ENCODE peak calls at places on chromosomes 4 and X, in five cellular contexts. J, N, P, A and F are unnamed samples.

GRCh38 chrX:149630681-149631292 is 805 bp downstream of the TMEM185A start:
- DNase-seq in J (no peak), N (no peak), P (peak; percentile 24), A (no peak), F (peak; percentile 12)

GRCh38 chr4:165345663-165346417 is 18.4 kb downstream of the MSMO1 start:
- DNase-seq in J (no peak), N (no peak), P (no peak), A (no peak), F (no peak)

GRCh38 chr4:125315571-125316390 is 1.0 kb downstream of the FAT4 start:
- DNase-seq in J (peak; percentile 90), N (no peak), P (peak; percentile 71), A (peak; percentile 31), F (peak; percentile 44)

GRCh38 chr4:6758732-6759131 is 23.8 kb upstream of the KIAA0232 start:
- DNase-seq in J (no peak), N (no peak), P (no peak), A (no peak), F (no peak)

GRCh38 chr4:21901281-21901680 is 47.3 kb downstream of the KCNIP4 start:
- DNase-seq in J (no peak), N (no peak), P (no peak), A (no peak), F (no peak)

GRCh38 chrX:7202206-7202605 is 54.3 kb upstream of the PUDP start:
- DNase-seq in J (no peak), N (no peak), P (no peak), A (no peak), F (no peak)

GRCh38 chrX:119753639-119754257 is 4.6 kb upstream of the SOWAHD start:
- DNase-seq in J (peak; percentile 48), N (peak; percentile 48), P (no peak), A (no peak), F (peak; percentile 48)

GRCh38 chr4:182600836-182601235 is 316.4 kb downstream of the DCTD start:
- DNase-seq in J (no peak), N (no peak), P (no peak), A (no peak), F (no peak)

GRCh38 chrX:20212486-20213089 is 54.1 kb downstream of the RPS6KA3 start:
- DNase-seq in J (no peak), N (no peak), P (no peak), A (no peak), F (no peak)

GRCh38 chrX:123859409-123859827 is 435 bp upstream of the XIAP start:
- DNase-seq in J (no peak), N (no peak), P (peak; percentile 77), A (peak; percentile 76), F (no peak)

GRCh38 chr4:73947239-73947985 is 34.4 kb downstream of the PF4 start:
- DNase-seq in J (no peak), N (no peak), P (no peak), A (no peak), F (no peak)

GRCh38 chr4:100060765-100061416 is 110.8 kb upstream of the H2AZ1 start:
- DNase-seq in J (no peak), N (no peak), P (no peak), A (no peak), F (no peak)

GRCh38 chrX:154411322-154411980 is at the start of gene TAFAZZIN:
- DNase-seq in J (peak; percentile 80), N (peak; percentile 72), P (peak; percentile 77), A (peak; percentile 78), F (peak; percentile 83)

GRCh38 chr4:113908829-113909228 is 70.6 kb downstream of the ARSJ start:
- DNase-seq in J (no peak), N (no peak), P (no peak), A (no peak), F (no peak)

GRCh38 chrX:154805696-154806091 is 409 bp upstream of the MPP1 start:
- DNase-seq in J (no peak), N (no peak), P (no peak), A (no peak), F (no peak)

GRCh38 chr4:65623509-65623908 is 46.8 kb downstream of the EPHA5 start:
- DNase-seq in J (no peak), N (no peak), P (no peak), A (no peak), F (no peak)

GRCh38 chrX:72316408-72317079 is 10.8 kb upstream of the CITED1 start:
- DNase-seq in J (no peak), N (no peak), P (peak; percentile 32), A (no peak), F (no peak)

GRCh38 chr4:152936446-152937279 is 540 bp downstream of the FHDC1 start:
- DNase-seq in J (peak; percentile 71), N (no peak), P (peak; percentile 38), A (peak; percentile 57), F (peak; percentile 23)

GRCh38 chrX:66915893-66916292 is 277.0 kb upstream of the EDA2R start:
- DNase-seq in J (peak; percentile 4), N (no peak), P (no peak), A (no peak), F (no peak)

GRCh38 chr4:1154126-1154522 is 18.3 kb downstream of the SPON2 start:
- DNase-seq in J (no peak), N (no peak), P (no peak), A (no peak), F (no peak)

GRCh38 chr4:13626492-13627184 is 887 bp downstream of the BOD1L1 start:
- DNase-seq in J (no peak), N (no peak), P (no peak), A (no peak), F (no peak)

GRCh38 chr4:94714761-94715160 is 43.0 kb upstream of the BMPR1B start:
- DNase-seq in J (no peak), N (no peak), P (no peak), A (no peak), F (no peak)

GRCh38 chr4:76950846-76951321 is 1.3 kb downstream of the SEPTIN11 start:
- DNase-seq in J (peak; percentile 72), N (no peak), P (peak; percentile 32), A (no peak), F (no peak)

GRCh38 chr4:7158081-7158750 is 34.1 kb upstream of the SORCS2 start:
- DNase-seq in J (no peak), N (no peak), P (peak; percentile 15), A (no peak), F (no peak)

GRCh38 chr4:169249214-169249973 is 21.4 kb downstream of the SH3RF1 start:
- DNase-seq in J (no peak), N (no peak), P (no peak), A (no peak), F (no peak)

GRCh38 chrX:63470506-63470905 is 119.4 kb upstream of the SPIN4 start:
- DNase-seq in J (no peak), N (no peak), P (no peak), A (no peak), F (no peak)

GRCh38 chrX:63471004-63471403 is 119.9 kb upstream of the SPIN4 start:
- DNase-seq in J (no peak), N (no peak), P (no peak), A (no peak), F (no peak)

GRCh38 chrX:63466690-63467089 is 115.6 kb upstream of the SPIN4 start:
- DNase-seq in J (no peak), N (no peak), P (no peak), A (no peak), F (no peak)
- TF ChIP-seq CTCF in J (peak; percentile 20), N (no peak), P (no peak), A (no peak), F (no peak)

DNA sequence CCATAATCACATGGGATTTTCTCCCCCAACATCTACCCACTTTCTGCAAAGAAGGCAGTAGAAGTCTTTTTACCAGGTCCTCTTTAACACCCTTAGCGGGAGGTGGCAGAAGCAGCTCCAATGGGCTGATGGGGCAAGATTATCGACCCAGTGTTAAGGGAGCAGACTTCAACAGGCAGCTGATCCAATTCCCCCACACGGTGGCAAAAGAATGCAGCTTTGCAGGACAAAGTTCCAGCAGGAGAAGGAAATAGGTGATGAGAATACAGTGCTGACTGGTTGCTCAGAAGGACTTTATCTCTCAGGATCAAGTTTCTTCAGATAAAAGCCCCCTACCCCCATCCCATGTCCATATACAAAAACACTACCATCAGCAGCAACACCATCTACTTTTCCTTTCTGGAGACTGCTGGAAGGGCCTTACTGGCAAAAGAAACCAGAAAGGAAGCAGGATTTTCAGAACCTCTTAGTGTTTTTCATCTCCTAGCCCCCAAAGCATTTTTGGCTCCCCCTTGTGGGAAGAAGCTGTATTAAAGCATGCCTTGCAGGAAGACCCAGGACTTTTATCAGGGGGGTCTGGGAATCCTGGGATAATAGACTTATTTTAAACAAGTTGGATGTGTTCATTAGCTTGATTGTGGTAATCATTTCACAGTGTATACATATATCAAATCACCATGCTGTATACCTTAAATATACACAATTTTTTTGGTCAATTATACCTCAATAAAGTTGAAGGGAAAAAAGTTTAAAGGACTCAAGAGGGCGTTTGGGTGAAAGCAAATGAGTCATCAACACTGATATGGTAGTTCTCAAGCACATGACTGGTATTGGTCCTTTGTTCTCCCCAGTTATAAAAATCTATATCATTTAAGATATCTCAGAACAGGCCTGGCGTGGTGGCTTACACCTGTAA is 146.4 kb downstream of the GPC3 start:
- DNase-seq in J (peak; percentile 63), N (peak; percentile 7), P (no peak), A (no peak), F (peak; percentile 66)
- TF ChIP-seq CTCF in J (peak; percentile 68), N (peak; percentile 45), P (no peak), A (no peak), F (peak; percentile 46)

GRCh38 chrX:41224606-41225005 is 109.4 kb upstream of the DDX3X start:
- DNase-seq in J (no peak), N (no peak), P (no peak), A (no peak), F (no peak)
- TF ChIP-seq CTCF in J (no peak), N (no peak), P (no peak), A (no peak), F (no peak)

GRCh38 chr4:15159477-15160019 is 157.3 kb downstream of the CPEB2 start:
- DNase-seq in J (no peak), N (no peak), P (no peak), A (no peak), F (no peak)
- TF ChIP-seq CTCF in J (no peak), N (no peak), P (no peak), A (no peak), F (no peak)

DNA sequence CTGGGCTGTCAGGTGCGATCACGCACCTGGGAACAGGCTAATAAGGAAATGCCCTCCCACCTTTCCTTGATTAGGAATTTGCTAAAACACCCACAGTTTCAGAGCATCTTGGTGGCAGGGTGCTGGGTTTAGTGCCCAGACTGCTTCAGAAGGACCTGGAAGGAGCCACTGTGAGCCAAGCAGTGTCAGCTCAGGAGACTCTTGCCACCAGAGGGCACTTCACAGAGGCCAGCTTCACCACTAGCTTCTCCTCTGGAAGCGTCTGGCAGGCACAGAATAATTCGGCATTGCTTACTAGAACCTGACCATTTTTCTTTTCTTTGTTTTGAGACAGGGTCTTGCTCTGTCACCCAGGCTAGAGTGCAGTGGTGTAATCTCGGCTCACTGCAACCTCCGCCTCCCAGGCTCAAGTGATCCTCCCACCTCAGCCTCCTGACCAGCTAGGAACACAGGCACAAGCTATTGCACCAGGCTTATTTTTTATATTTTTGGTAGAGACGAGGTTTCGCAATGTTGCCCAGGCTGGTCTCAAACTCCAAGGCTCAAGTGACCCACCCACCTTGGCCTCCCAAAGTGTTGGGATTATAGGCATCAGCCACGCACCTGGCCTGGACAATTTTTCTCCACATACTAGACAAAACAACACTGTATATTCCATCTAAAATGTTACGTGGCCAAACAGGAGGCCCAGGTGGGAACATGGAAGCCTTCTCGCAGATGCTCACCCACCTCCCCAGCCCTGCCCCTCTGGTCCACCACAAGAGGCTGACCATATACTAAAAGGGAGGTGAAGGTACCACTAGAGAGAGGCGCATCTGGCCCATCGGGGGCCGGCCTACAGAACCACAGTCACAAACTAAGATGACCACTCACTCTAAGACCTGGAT is 14.1 kb downstream of the NOP14 start:
- DNase-seq in J (no peak), N (no peak), P (no peak), A (peak; percentile 62), F (no peak)
- TF ChIP-seq CTCF in J (peak; percentile 40), N (peak; percentile 22), P (no peak), A (no peak), F (peak; percentile 15)